ENCODE peak calls at places on chromosomes 7 and 10, in seven cellular contexts. One of them, this sample, is unnamed.
A peak's percentile ranks its signal among the peaks of the same experiment; 100 is the strongest.

GRCh38 chr10:111200505-111201186 is 123.8 kb downstream of the ADRA2A start:
- DNase-seq in MCF 10A: no peak
- DNase-seq in SK-N-SH: no peak
- DNase-seq in stimulated activated CD4-positive, alpha-beta T cell treated with anti-CD3 and anti-CD28 coated beads, Interleukin-1b, Interleukin-23, amount 100 ng/mL, for 24 hours: no peak
- DNase-seq in stimulated activated CD8-positive, alpha-beta memory T cell treated with anti-CD3 and anti-CD28 coated beads, Interleukin-2, amount 100 ng/mL, for 48 hours: no peak
- DNase-seq in Calu3: no peak
- DNase-seq in natural killer cell treated with Interleukin-12 subunit alpha and Interleukin-12 subunit beta and Interleukin-15 and Interleukin-18, amount 100 ng/mL, for 72 hours: no peak
- DNase-seq in this sample: no peak

GRCh38 chr7:4707134-4707651 is 25.1 kb downstream of the FOXK1 start:
- DNase-seq in stimulated activated CD8-positive, alpha-beta memory T cell treated with anti-CD3 and anti-CD28 coated beads, Interleukin-2, amount 100 ng/mL, for 48 hours: no peak
- DNase-seq in MCF 10A: no peak
- DNase-seq in SK-N-SH: no peak
- DNase-seq in stimulated activated CD4-positive, alpha-beta T cell treated with anti-CD3 and anti-CD28 coated beads, Interleukin-1b, Interleukin-23, amount 100 ng/mL, for 24 hours: no peak
- DNase-seq in natural killer cell treated with Interleukin-12 subunit alpha and Interleukin-12 subunit beta and Interleukin-15 and Interleukin-18, amount 100 ng/mL, for 72 hours: no peak
- DNase-seq in Calu3: no peak
- DNase-seq in this sample: no peak

GRCh38 chr7:17965600-17965999 is 25.3 kb upstream of the SNX13 start:
- DNase-seq in Calu3: no peak
- DNase-seq in stimulated activated CD4-positive, alpha-beta T cell treated with anti-CD3 and anti-CD28 coated beads, Interleukin-1b, Interleukin-23, amount 100 ng/mL, for 24 hours: no peak
- DNase-seq in stimulated activated CD8-positive, alpha-beta memory T cell treated with anti-CD3 and anti-CD28 coated beads, Interleukin-2, amount 100 ng/mL, for 48 hours: no peak
- DNase-seq in natural killer cell treated with Interleukin-12 subunit alpha and Interleukin-12 subunit beta and Interleukin-15 and Interleukin-18, amount 100 ng/mL, for 72 hours: no peak
- DNase-seq in SK-N-SH: no peak
- DNase-seq in MCF 10A: peak; percentile 45
- DNase-seq in this sample: no peak

GRCh38 chr7:151115121-151115835 is 29.0 kb downstream of the AGAP3 start:
- DNase-seq in MCF 10A: peak; percentile 15
- DNase-seq in Calu3: peak; percentile 45
- DNase-seq in stimulated activated CD8-positive, alpha-beta memory T cell treated with anti-CD3 and anti-CD28 coated beads, Interleukin-2, amount 100 ng/mL, for 48 hours: peak; percentile 23
- DNase-seq in SK-N-SH: peak; percentile 84
- DNase-seq in stimulated activated CD4-positive, alpha-beta T cell treated with anti-CD3 and anti-CD28 coated beads, Interleukin-1b, Interleukin-23, amount 100 ng/mL, for 24 hours: peak; percentile 25
- DNase-seq in natural killer cell treated with Interleukin-12 subunit alpha and Interleukin-12 subunit beta and Interleukin-15 and Interleukin-18, amount 100 ng/mL, for 72 hours: no peak
- DNase-seq in this sample: no peak

GRCh38 chr10:50874723-50875122 is 10.7 kb downstream of the A1CF start:
- DNase-seq in stimulated activated CD4-positive, alpha-beta T cell treated with anti-CD3 and anti-CD28 coated beads, Interleukin-1b, Interleukin-23, amount 100 ng/mL, for 24 hours: no peak
- DNase-seq in natural killer cell treated with Interleukin-12 subunit alpha and Interleukin-12 subunit beta and Interleukin-15 and Interleukin-18, amount 100 ng/mL, for 72 hours: no peak
- DNase-seq in stimulated activated CD8-positive, alpha-beta memory T cell treated with anti-CD3 and anti-CD28 coated beads, Interleukin-2, amount 100 ng/mL, for 48 hours: no peak
- DNase-seq in SK-N-SH: no peak
- DNase-seq in MCF 10A: peak; percentile 28
- DNase-seq in Calu3: peak; percentile 46
- DNase-seq in this sample: no peak

GRCh38 chr7:150665075-150665794 is 20.3 kb upstream of the GIMAP2 start:
- DNase-seq in MCF 10A: no peak
- DNase-seq in stimulated activated CD4-positive, alpha-beta T cell treated with anti-CD3 and anti-CD28 coated beads, Interleukin-1b, Interleukin-23, amount 100 ng/mL, for 24 hours: peak; percentile 41
- DNase-seq in stimulated activated CD8-positive, alpha-beta memory T cell treated with anti-CD3 and anti-CD28 coated beads, Interleukin-2, amount 100 ng/mL, for 48 hours: no peak
- DNase-seq in Calu3: no peak
- DNase-seq in natural killer cell treated with Interleukin-12 subunit alpha and Interleukin-12 subunit beta and Interleukin-15 and Interleukin-18, amount 100 ng/mL, for 72 hours: no peak
- DNase-seq in SK-N-SH: no peak
- DNase-seq in this sample: no peak

GRCh38 chr7:151012921-151013347 is 11.4 kb downstream of the ATG9B start:
- DNase-seq in stimulated activated CD8-positive, alpha-beta memory T cell treated with anti-CD3 and anti-CD28 coated beads, Interleukin-2, amount 100 ng/mL, for 48 hours: no peak
- DNase-seq in Calu3: no peak
- DNase-seq in SK-N-SH: peak; percentile 94
- DNase-seq in natural killer cell treated with Interleukin-12 subunit alpha and Interleukin-12 subunit beta and Interleukin-15 and Interleukin-18, amount 100 ng/mL, for 72 hours: no peak
- DNase-seq in stimulated activated CD4-positive, alpha-beta T cell treated with anti-CD3 and anti-CD28 coated beads, Interleukin-1b, Interleukin-23, amount 100 ng/mL, for 24 hours: no peak
- DNase-seq in MCF 10A: peak; percentile 35
- DNase-seq in this sample: no peak

GRCh38 chr10:5888843-5889623 is 660 bp downstream of the ANKRD16 start:
- DNase-seq in stimulated activated CD4-positive, alpha-beta T cell treated with anti-CD3 and anti-CD28 coated beads, Interleukin-1b, Interleukin-23, amount 100 ng/mL, for 24 hours: peak; percentile 15
- DNase-seq in Calu3: peak; percentile 54
- DNase-seq in SK-N-SH: peak; percentile 74
- DNase-seq in stimulated activated CD8-positive, alpha-beta memory T cell treated with anti-CD3 and anti-CD28 coated beads, Interleukin-2, amount 100 ng/mL, for 48 hours: peak; percentile 26
- DNase-seq in natural killer cell treated with Interleukin-12 subunit alpha and Interleukin-12 subunit beta and Interleukin-15 and Interleukin-18, amount 100 ng/mL, for 72 hours: peak; percentile 72
- DNase-seq in MCF 10A: peak; percentile 27
- DNase-seq in this sample: peak; percentile 80

GRCh38 chr7:100407285-100408180 is 21.0 kb downstream of the ZCWPW1 start:
- DNase-seq in MCF 10A: peak; percentile 82
- DNase-seq in stimulated activated CD8-positive, alpha-beta memory T cell treated with anti-CD3 and anti-CD28 coated beads, Interleukin-2, amount 100 ng/mL, for 48 hours: no peak
- DNase-seq in natural killer cell treated with Interleukin-12 subunit alpha and Interleukin-12 subunit beta and Interleukin-15 and Interleukin-18, amount 100 ng/mL, for 72 hours: peak; percentile 79
- DNase-seq in SK-N-SH: peak; percentile 75
- DNase-seq in Calu3: peak; percentile 27
- DNase-seq in stimulated activated CD4-positive, alpha-beta T cell treated with anti-CD3 and anti-CD28 coated beads, Interleukin-1b, Interleukin-23, amount 100 ng/mL, for 24 hours: peak; percentile 12
- DNase-seq in this sample: no peak

GRCh38 chr10:43851030-43851429 is 202.3 kb upstream of the ZNF32 start:
- DNase-seq in natural killer cell treated with Interleukin-12 subunit alpha and Interleukin-12 subunit beta and Interleukin-15 and Interleukin-18, amount 100 ng/mL, for 72 hours: no peak
- DNase-seq in stimulated activated CD4-positive, alpha-beta T cell treated with anti-CD3 and anti-CD28 coated beads, Interleukin-1b, Interleukin-23, amount 100 ng/mL, for 24 hours: no peak
- DNase-seq in Calu3: no peak
- DNase-seq in stimulated activated CD8-positive, alpha-beta memory T cell treated with anti-CD3 and anti-CD28 coated beads, Interleukin-2, amount 100 ng/mL, for 48 hours: no peak
- DNase-seq in SK-N-SH: no peak
- DNase-seq in MCF 10A: no peak
- DNase-seq in this sample: no peak

GRCh38 chr10:77989081-77989724 is 40.1 kb downstream of the POLR3A start:
- DNase-seq in SK-N-SH: no peak
- DNase-seq in stimulated activated CD4-positive, alpha-beta T cell treated with anti-CD3 and anti-CD28 coated beads, Interleukin-1b, Interleukin-23, amount 100 ng/mL, for 24 hours: no peak
- DNase-seq in natural killer cell treated with Interleukin-12 subunit alpha and Interleukin-12 subunit beta and Interleukin-15 and Interleukin-18, amount 100 ng/mL, for 72 hours: no peak
- DNase-seq in MCF 10A: no peak
- DNase-seq in stimulated activated CD8-positive, alpha-beta memory T cell treated with anti-CD3 and anti-CD28 coated beads, Interleukin-2, amount 100 ng/mL, for 48 hours: no peak
- DNase-seq in Calu3: no peak
- DNase-seq in this sample: peak; percentile 75

GRCh38 chr10:47190301-47190700 is 109.7 kb upstream of the GDF10 start:
- DNase-seq in natural killer cell treated with Interleukin-12 subunit alpha and Interleukin-12 subunit beta and Interleukin-15 and Interleukin-18, amount 100 ng/mL, for 72 hours: no peak
- DNase-seq in stimulated activated CD8-positive, alpha-beta memory T cell treated with anti-CD3 and anti-CD28 coated beads, Interleukin-2, amount 100 ng/mL, for 48 hours: no peak
- DNase-seq in SK-N-SH: no peak
- DNase-seq in Calu3: no peak
- DNase-seq in stimulated activated CD4-positive, alpha-beta T cell treated with anti-CD3 and anti-CD28 coated beads, Interleukin-1b, Interleukin-23, amount 100 ng/mL, for 24 hours: no peak
- DNase-seq in MCF 10A: peak; percentile 69
- DNase-seq in this sample: no peak

GRCh38 chr10:48364659-48365405 is 58.4 kb downstream of the MAPK8 start:
- DNase-seq in MCF 10A: peak; percentile 50
- DNase-seq in natural killer cell treated with Interleukin-12 subunit alpha and Interleukin-12 subunit beta and Interleukin-15 and Interleukin-18, amount 100 ng/mL, for 72 hours: no peak
- DNase-seq in stimulated activated CD8-positive, alpha-beta memory T cell treated with anti-CD3 and anti-CD28 coated beads, Interleukin-2, amount 100 ng/mL, for 48 hours: no peak
- DNase-seq in SK-N-SH: no peak
- DNase-seq in stimulated activated CD4-positive, alpha-beta T cell treated with anti-CD3 and anti-CD28 coated beads, Interleukin-1b, Interleukin-23, amount 100 ng/mL, for 24 hours: no peak
- DNase-seq in Calu3: no peak
- DNase-seq in this sample: no peak

GRCh38 chr10:128345331-128345730 is 219.1 kb upstream of the MKI67 start:
- DNase-seq in Calu3: no peak
- DNase-seq in stimulated activated CD4-positive, alpha-beta T cell treated with anti-CD3 and anti-CD28 coated beads, Interleukin-1b, Interleukin-23, amount 100 ng/mL, for 24 hours: no peak
- DNase-seq in SK-N-SH: no peak
- DNase-seq in stimulated activated CD8-positive, alpha-beta memory T cell treated with anti-CD3 and anti-CD28 coated beads, Interleukin-2, amount 100 ng/mL, for 48 hours: no peak
- DNase-seq in natural killer cell treated with Interleukin-12 subunit alpha and Interleukin-12 subunit beta and Interleukin-15 and Interleukin-18, amount 100 ng/mL, for 72 hours: no peak
- DNase-seq in MCF 10A: peak; percentile 9
- DNase-seq in this sample: no peak

GRCh38 chr7:57403601-57404342 is 46.2 kb upstream of the ZNF716 start:
- DNase-seq in stimulated activated CD4-positive, alpha-beta T cell treated with anti-CD3 and anti-CD28 coated beads, Interleukin-1b, Interleukin-23, amount 100 ng/mL, for 24 hours: no peak
- DNase-seq in stimulated activated CD8-positive, alpha-beta memory T cell treated with anti-CD3 and anti-CD28 coated beads, Interleukin-2, amount 100 ng/mL, for 48 hours: no peak
- DNase-seq in natural killer cell treated with Interleukin-12 subunit alpha and Interleukin-12 subunit beta and Interleukin-15 and Interleukin-18, amount 100 ng/mL, for 72 hours: no peak
- DNase-seq in MCF 10A: no peak
- DNase-seq in SK-N-SH: peak; percentile 85
- DNase-seq in Calu3: no peak
- DNase-seq in this sample: no peak

GRCh38 chr10:12483996-12484944 is 134.9 kb downstream of the CAMK1D start:
- DNase-seq in Calu3: no peak
- DNase-seq in stimulated activated CD4-positive, alpha-beta T cell treated with anti-CD3 and anti-CD28 coated beads, Interleukin-1b, Interleukin-23, amount 100 ng/mL, for 24 hours: no peak
- DNase-seq in MCF 10A: no peak
- DNase-seq in stimulated activated CD8-positive, alpha-beta memory T cell treated with anti-CD3 and anti-CD28 coated beads, Interleukin-2, amount 100 ng/mL, for 48 hours: no peak
- DNase-seq in SK-N-SH: no peak
- DNase-seq in natural killer cell treated with Interleukin-12 subunit alpha and Interleukin-12 subunit beta and Interleukin-15 and Interleukin-18, amount 100 ng/mL, for 72 hours: no peak
- DNase-seq in this sample: peak; percentile 51

GRCh38 chr7:28483868-28484267 is 71.5 kb downstream of the CREB5 start:
- DNase-seq in stimulated activated CD8-positive, alpha-beta memory T cell treated with anti-CD3 and anti-CD28 coated beads, Interleukin-2, amount 100 ng/mL, for 48 hours: no peak
- DNase-seq in stimulated activated CD4-positive, alpha-beta T cell treated with anti-CD3 and anti-CD28 coated beads, Interleukin-1b, Interleukin-23, amount 100 ng/mL, for 24 hours: no peak
- DNase-seq in SK-N-SH: no peak
- DNase-seq in natural killer cell treated with Interleukin-12 subunit alpha and Interleukin-12 subunit beta and Interleukin-15 and Interleukin-18, amount 100 ng/mL, for 72 hours: no peak
- DNase-seq in Calu3: no peak
- DNase-seq in MCF 10A: no peak
- DNase-seq in this sample: no peak

GRCh38 chr10:133257489-133258065 is 19.1 kb downstream of the ADAM8 start:
- DNase-seq in SK-N-SH: peak; percentile 69
- DNase-seq in MCF 10A: peak; percentile 87
- DNase-seq in Calu3: peak; percentile 63
- DNase-seq in natural killer cell treated with Interleukin-12 subunit alpha and Interleukin-12 subunit beta and Interleukin-15 and Interleukin-18, amount 100 ng/mL, for 72 hours: no peak
- DNase-seq in stimulated activated CD8-positive, alpha-beta memory T cell treated with anti-CD3 and anti-CD28 coated beads, Interleukin-2, amount 100 ng/mL, for 48 hours: no peak
- DNase-seq in stimulated activated CD4-positive, alpha-beta T cell treated with anti-CD3 and anti-CD28 coated beads, Interleukin-1b, Interleukin-23, amount 100 ng/mL, for 24 hours: no peak
- DNase-seq in this sample: peak; percentile 86

This sample was measured in aorta.